ENCODE peak calls at places on chromosomes 5 and 9, in nine cellular contexts. One of them, this sample, is unnamed. For H3K27me3, the result is how much of the 10 kb centered on the place peaks cover.

GRCh38 chr5:145951071-145951470 is 14.7 kb downstream of the SH3RF2 start:
- DNase-seq in upper lobe of right lung: no peak
- DNase-seq in mammary epithelial cell: no peak
- DNase-seq in vagina: no peak
- DNase-seq in IMR-90: peak
- DNase-seq in thoracic aorta: no peak
- DNase-seq in stomach: no peak
- DNase-seq in left lung: no peak
- DNase-seq in neural progenitor cell: no peak
- DNase-seq in this sample: no peak

GRCh38 chr5:179343902-179344300 is 1.4 kb downstream of the ADAMTS2 start:
- DNase-seq in IMR-90: peak
- DNase-seq in upper lobe of right lung: no peak
- DNase-seq in left lung: peak
- DNase-seq in neural progenitor cell: peak
- DNase-seq in mammary epithelial cell: no peak
- DNase-seq in stomach: no peak
- DNase-seq in vagina: no peak
- DNase-seq in thoracic aorta: no peak
- DNase-seq in this sample: no peak

GRCh38 chr5:143031781-143032724 is 261.9 kb downstream of the ARHGAP26 start:
- DNase-seq in stomach: no peak
- DNase-seq in mammary epithelial cell: no peak
- DNase-seq in neural progenitor cell: peak
- DNase-seq in upper lobe of right lung: no peak
- DNase-seq in thoracic aorta: no peak
- DNase-seq in vagina: no peak
- DNase-seq in left lung: no peak
- DNase-seq in IMR-90: no peak
- DNase-seq in this sample: no peak

GRCh38 chr9:128392302-128393152 is 21.4 kb downstream of the URM1 start:
- DNase-seq in mammary epithelial cell: no peak
- DNase-seq in upper lobe of right lung: no peak
- DNase-seq in IMR-90: no peak
- DNase-seq in neural progenitor cell: peak
- DNase-seq in vagina: no peak
- DNase-seq in stomach: no peak
- DNase-seq in thoracic aorta: no peak
- DNase-seq in left lung: no peak
- DNase-seq in this sample: no peak

GRCh38 chr5:133499896-133500295 is 112.4 kb downstream of the FSTL4 start:
- DNase-seq in vagina: peak
- DNase-seq in thoracic aorta: no peak
- DNase-seq in stomach: no peak
- DNase-seq in neural progenitor cell: no peak
- DNase-seq in IMR-90: no peak
- DNase-seq in left lung: no peak
- DNase-seq in mammary epithelial cell: no peak
- DNase-seq in upper lobe of right lung: no peak
- DNase-seq in this sample: no peak

GRCh38 chr5:107777161-107777740 is 106.5 kb upstream of the EFNA5 start:
- DNase-seq in left lung: no peak
- DNase-seq in vagina: no peak
- DNase-seq in upper lobe of right lung: no peak
- DNase-seq in neural progenitor cell: no peak
- DNase-seq in mammary epithelial cell: no peak
- DNase-seq in thoracic aorta: no peak
- DNase-seq in IMR-90: no peak
- DNase-seq in stomach: no peak
- DNase-seq in this sample: no peak

GRCh38 chr5:52895070-52895469 is 94.1 kb upstream of the ITGA2 start:
- DNase-seq in left lung: no peak
- DNase-seq in neural progenitor cell: no peak
- DNase-seq in mammary epithelial cell: no peak
- DNase-seq in upper lobe of right lung: no peak
- DNase-seq in thoracic aorta: no peak
- DNase-seq in stomach: no peak
- DNase-seq in vagina: no peak
- DNase-seq in IMR-90: no peak
- DNase-seq in this sample: no peak

GRCh38 chr5:76084496-76085285 is 1.5 kb downstream of the SV2C start:
- DNase-seq in left lung: no peak
- DNase-seq in IMR-90: no peak
- DNase-seq in mammary epithelial cell: no peak
- DNase-seq in thoracic aorta: no peak
- DNase-seq in upper lobe of right lung: peak
- DNase-seq in stomach: no peak
- DNase-seq in vagina: no peak
- DNase-seq in neural progenitor cell: peak
- DNase-seq in this sample: no peak

GRCh38 chr5:138631204-138631928 is 56.2 kb upstream of the HSPA9 start:
- DNase-seq in stomach: no peak
- DNase-seq in IMR-90: no peak
- DNase-seq in mammary epithelial cell: no peak
- DNase-seq in upper lobe of right lung: no peak
- DNase-seq in left lung: no peak
- DNase-seq in thoracic aorta: no peak
- DNase-seq in neural progenitor cell: no peak
- DNase-seq in vagina: no peak
- DNase-seq in this sample: no peak

GRCh38 chr5:138623053-138623452 is 47.9 kb upstream of the HSPA9 start:
- DNase-seq in left lung: no peak
- DNase-seq in upper lobe of right lung: no peak
- DNase-seq in neural progenitor cell: no peak
- DNase-seq in thoracic aorta: no peak
- DNase-seq in stomach: no peak
- DNase-seq in IMR-90: no peak
- DNase-seq in vagina: no peak
- DNase-seq in mammary epithelial cell: no peak
- DNase-seq in this sample: no peak

GRCh38 chr5:138629383-138629782 is 54.2 kb upstream of the HSPA9 start:
- DNase-seq in stomach: no peak
- DNase-seq in thoracic aorta: no peak
- DNase-seq in mammary epithelial cell: no peak
- DNase-seq in vagina: no peak
- DNase-seq in upper lobe of right lung: no peak
- DNase-seq in neural progenitor cell: no peak
- DNase-seq in IMR-90: no peak
- DNase-seq in left lung: no peak
- DNase-seq in this sample: no peak

GRCh38 chr5:138622051-138622450 is 46.9 kb upstream of the HSPA9 start:
- DNase-seq in thoracic aorta: no peak
- DNase-seq in mammary epithelial cell: no peak
- DNase-seq in stomach: no peak
- DNase-seq in left lung: no peak
- DNase-seq in vagina: no peak
- DNase-seq in upper lobe of right lung: no peak
- DNase-seq in neural progenitor cell: no peak
- DNase-seq in IMR-90: no peak
- DNase-seq in this sample: no peak

DNA sequence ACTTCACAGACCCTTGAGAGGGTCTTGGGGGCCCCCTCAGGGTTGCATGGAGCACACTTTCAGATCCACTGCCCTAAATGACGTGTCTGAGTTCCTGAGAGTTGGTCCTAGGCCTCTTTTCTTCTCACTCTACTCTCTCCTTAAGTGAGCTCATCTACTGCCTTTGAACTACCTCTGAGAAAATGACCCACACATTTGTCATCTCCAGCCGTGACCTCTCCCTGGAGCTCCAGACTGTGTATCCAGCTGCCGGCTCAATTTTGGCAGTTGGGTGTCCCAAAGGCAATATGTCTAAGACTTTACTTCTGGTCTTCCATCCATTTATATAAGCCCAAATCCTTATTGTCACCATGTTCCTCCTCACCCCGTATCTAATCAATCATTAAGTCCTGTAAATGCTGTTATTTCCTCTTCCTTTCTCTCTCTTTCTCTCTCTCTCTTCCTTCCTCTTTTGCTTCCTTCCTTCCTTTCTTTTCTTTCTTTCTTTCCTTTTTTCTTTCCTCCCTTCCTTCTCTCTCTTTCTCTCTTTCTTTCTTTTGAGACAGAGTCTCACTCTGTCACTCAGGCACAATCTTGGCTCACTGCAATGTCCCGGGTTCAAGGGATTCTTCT is 51.2 kb upstream of the HSPA9 start:
- DNase-seq in stomach: no peak
- DNase-seq in left lung: no peak
- DNase-seq in vagina: no peak
- DNase-seq in mammary epithelial cell: no peak
- DNase-seq in IMR-90: peak
- DNase-seq in upper lobe of right lung: no peak
- DNase-seq in thoracic aorta: no peak
- DNase-seq in neural progenitor cell: no peak
- DNase-seq in this sample: no peak
- TF ChIP-seq CTCF in stomach: no peak
- TF ChIP-seq CTCF in left lung: no peak
- TF ChIP-seq CTCF in vagina: no peak
- TF ChIP-seq CTCF in mammary epithelial cell: no peak
- TF ChIP-seq CTCF in IMR-90: no peak
- TF ChIP-seq CTCF in upper lobe of right lung: no peak
- TF ChIP-seq CTCF in thoracic aorta: no peak
- TF ChIP-seq CTCF in neural progenitor cell: no peak
- TF ChIP-seq CTCF in this sample: no peak

DNA sequence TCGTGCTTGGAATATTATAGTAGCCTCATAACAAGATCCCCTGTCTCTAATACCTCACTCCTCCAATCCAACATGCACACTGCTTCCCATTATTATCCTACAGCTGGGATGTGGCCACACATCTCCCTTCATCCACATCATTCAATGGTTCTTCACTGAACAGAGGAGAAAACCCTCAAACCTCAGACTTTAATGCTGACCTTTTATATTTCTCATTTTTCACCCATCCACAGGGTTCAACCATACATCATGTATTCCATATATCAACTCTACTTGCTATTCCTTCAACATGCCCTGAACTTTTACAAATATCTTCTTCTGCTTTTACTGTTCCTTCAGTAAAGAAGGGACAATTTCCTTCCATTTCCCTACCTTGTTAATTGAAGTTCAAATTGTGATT is 396.8 kb downstream of the TLE4 start:
- DNase-seq in thoracic aorta: no peak
- DNase-seq in left lung: no peak
- DNase-seq in vagina: no peak
- DNase-seq in neural progenitor cell: no peak
- DNase-seq in mammary epithelial cell: no peak
- DNase-seq in IMR-90: no peak
- DNase-seq in stomach: no peak
- DNase-seq in upper lobe of right lung: no peak
- DNase-seq in this sample: no peak
- H3K27me3 ChIP-seq in thoracic aorta: under half
- H3K27me3 ChIP-seq in left lung: under half
- H3K27me3 ChIP-seq in vagina: under half
- H3K27me3 ChIP-seq in neural progenitor cell: under half
- H3K27me3 ChIP-seq in mammary epithelial cell: under half
- H3K27me3 ChIP-seq in IMR-90: under half
- H3K27me3 ChIP-seq in stomach: under half
- H3K27me3 ChIP-seq in upper lobe of right lung: under half
- H3K27me3 ChIP-seq in this sample: under half

GRCh38 chr5:79346420-79346824 is 110.5 kb downstream of the JMY start:
- DNase-seq in stomach: no peak
- DNase-seq in thoracic aorta: no peak
- DNase-seq in vagina: no peak
- DNase-seq in left lung: no peak
- DNase-seq in IMR-90: peak
- DNase-seq in neural progenitor cell: no peak
- DNase-seq in upper lobe of right lung: no peak
- DNase-seq in mammary epithelial cell: peak
- DNase-seq in this sample: peak

DNA sequence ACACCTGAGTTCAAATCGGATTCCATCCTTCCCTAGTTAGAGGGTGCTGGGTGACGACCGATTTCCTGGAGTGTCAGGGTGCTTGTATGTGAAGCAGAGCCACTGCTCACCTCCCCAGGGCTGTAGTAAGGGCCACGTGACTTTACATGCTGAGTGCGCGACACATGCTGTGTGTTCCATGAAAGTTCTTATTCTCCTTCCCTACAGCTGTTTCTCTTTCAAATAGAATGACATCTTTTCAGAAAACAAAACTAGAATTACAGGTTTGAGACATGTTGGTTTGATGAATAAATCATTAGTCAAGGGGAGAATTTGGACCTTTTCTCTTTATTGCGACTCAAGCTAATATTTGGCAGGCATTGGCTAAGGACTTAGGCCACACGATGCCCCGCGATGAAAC is 113.1 kb downstream of the JMY start:
- DNase-seq in left lung: no peak
- DNase-seq in IMR-90: no peak
- DNase-seq in neural progenitor cell: no peak
- DNase-seq in vagina: no peak
- DNase-seq in stomach: no peak
- DNase-seq in mammary epithelial cell: peak
- DNase-seq in upper lobe of right lung: no peak
- DNase-seq in thoracic aorta: no peak
- DNase-seq in this sample: peak
- H3K4me3 ChIP-seq in left lung: no peak
- H3K4me3 ChIP-seq in IMR-90: no peak
- H3K4me3 ChIP-seq in neural progenitor cell: no peak
- H3K4me3 ChIP-seq in vagina: no peak
- H3K4me3 ChIP-seq in stomach: no peak
- H3K4me3 ChIP-seq in mammary epithelial cell: no peak
- H3K4me3 ChIP-seq in upper lobe of right lung: no peak
- H3K4me3 ChIP-seq in thoracic aorta: no peak
- H3K4me3 ChIP-seq in this sample: no peak

GRCh38 chr5:150451594-150451993 is 2.1 kb upstream of the RPS14 start:
- DNase-seq in mammary epithelial cell: no peak
- DNase-seq in left lung: no peak
- DNase-seq in IMR-90: no peak
- DNase-seq in upper lobe of right lung: no peak
- DNase-seq in stomach: no peak
- DNase-seq in neural progenitor cell: no peak
- DNase-seq in vagina: no peak
- DNase-seq in thoracic aorta: no peak
- DNase-seq in this sample: no peak

GRCh38 chr5:150448353-150448752 is 1.2 kb downstream of the RPS14 start:
- DNase-seq in neural progenitor cell: no peak
- DNase-seq in thoracic aorta: no peak
- DNase-seq in left lung: no peak
- DNase-seq in stomach: no peak
- DNase-seq in vagina: no peak
- DNase-seq in IMR-90: no peak
- DNase-seq in mammary epithelial cell: no peak
- DNase-seq in upper lobe of right lung: no peak
- DNase-seq in this sample: no peak

GRCh38 chr5:150447188-150447587 is 2.4 kb downstream of the RPS14 start:
- DNase-seq in upper lobe of right lung: no peak
- DNase-seq in mammary epithelial cell: no peak
- DNase-seq in stomach: no peak
- DNase-seq in left lung: no peak
- DNase-seq in IMR-90: no peak
- DNase-seq in neural progenitor cell: no peak
- DNase-seq in vagina: no peak
- DNase-seq in thoracic aorta: no peak
- DNase-seq in this sample: no peak

GRCh38 chr5:150448960-150449490 is 514 bp downstream of the RPS14 start:
- DNase-seq in left lung: no peak
- DNase-seq in IMR-90: no peak
- DNase-seq in stomach: no peak
- DNase-seq in thoracic aorta: no peak
- DNase-seq in upper lobe of right lung: no peak
- DNase-seq in neural progenitor cell: peak
- DNase-seq in vagina: no peak
- DNase-seq in mammary epithelial cell: no peak
- DNase-seq in this sample: no peak

DNA sequence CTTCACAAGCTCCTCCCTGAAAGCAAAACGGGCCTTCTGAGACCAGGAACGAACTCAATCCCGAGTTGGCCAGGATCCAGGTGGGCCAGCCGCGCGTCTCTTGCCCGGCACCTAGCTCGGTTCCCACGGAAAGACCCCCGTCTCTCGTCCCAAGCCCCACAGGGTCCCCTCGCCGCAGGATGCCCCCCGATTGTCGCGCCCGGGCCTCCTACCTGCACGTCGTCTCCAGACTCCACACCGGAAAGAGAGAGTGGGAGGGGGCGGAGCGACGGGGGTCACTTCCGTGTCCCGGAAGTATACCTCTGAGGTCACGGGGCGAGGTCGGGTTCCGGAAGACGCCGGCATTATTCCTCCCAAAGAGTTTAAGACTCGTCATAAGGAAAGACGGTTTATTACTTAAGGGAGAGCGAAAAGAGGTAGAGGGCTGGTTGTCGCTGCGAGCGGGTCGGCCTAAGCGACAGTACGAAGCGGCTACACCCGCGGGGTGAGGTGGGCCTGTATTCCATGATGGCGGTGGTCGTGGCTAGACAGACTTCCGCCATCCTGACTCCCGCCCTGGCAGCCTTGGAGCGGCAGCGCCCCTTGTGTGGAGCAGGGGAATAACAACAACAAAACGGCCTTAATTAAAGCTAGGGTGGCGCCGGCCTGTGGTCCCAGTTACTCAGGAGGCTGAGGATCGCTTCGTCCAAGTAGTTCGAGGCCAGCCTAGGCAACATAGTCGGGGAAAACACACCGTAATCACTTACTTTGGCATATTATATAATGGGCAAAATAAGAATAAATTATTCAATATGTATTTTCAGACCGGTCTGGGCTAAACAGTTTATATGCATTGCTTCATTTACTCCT is at the start of gene RPS14:
- DNase-seq in upper lobe of right lung: peak
- DNase-seq in left lung: peak
- DNase-seq in vagina: peak
- DNase-seq in thoracic aorta: peak
- DNase-seq in stomach: peak
- DNase-seq in neural progenitor cell: peak
- DNase-seq in mammary epithelial cell: peak
- DNase-seq in IMR-90: peak
- DNase-seq in this sample: peak
- TF ChIP-seq CTCF in upper lobe of right lung: peak
- TF ChIP-seq CTCF in left lung: peak
- TF ChIP-seq CTCF in vagina: peak
- TF ChIP-seq CTCF in thoracic aorta: peak
- TF ChIP-seq CTCF in stomach: no peak
- TF ChIP-seq CTCF in neural progenitor cell: peak
- TF ChIP-seq CTCF in mammary epithelial cell: peak
- TF ChIP-seq CTCF in IMR-90: peak
- TF ChIP-seq CTCF in this sample: peak

This sample was measured in bronchial epithelial cell.